ENCODE peak calls at places on chromosomes 12 and 14, in four cellular contexts. One of them, this sample, is unnamed.

GRCh38 chr14:76352639-76353281 is 23.2 kb upstream of the ESRRB start:
- DNase-seq in G401: peak
- DNase-seq in right lobe of liver: no peak
- DNase-seq in CD8-positive, alpha-beta T cell: peak
- DNase-seq in this sample: peak

GRCh38 chr14:58082491-58083098 is 69.4 kb downstream of the ARMH4 start:
- DNase-seq in right lobe of liver: no peak
- DNase-seq in G401: no peak
- DNase-seq in CD8-positive, alpha-beta T cell: no peak
- DNase-seq in this sample: no peak

GRCh38 chr12:82746668-82747067 is 60.0 kb downstream of the TMTC2 start:
- DNase-seq in G401: peak
- DNase-seq in CD8-positive, alpha-beta T cell: no peak
- DNase-seq in right lobe of liver: no peak
- DNase-seq in this sample: no peak

GRCh38 chr12:124650912-124651311 is 83.5 kb upstream of the NCOR2 start:
- DNase-seq in CD8-positive, alpha-beta T cell: no peak
- DNase-seq in right lobe of liver: no peak
- DNase-seq in G401: no peak
- DNase-seq in this sample: no peak

GRCh38 chr14:55572578-55572977 is 7.4 kb upstream of the KTN1 start:
- DNase-seq in G401: no peak
- DNase-seq in CD8-positive, alpha-beta T cell: no peak
- DNase-seq in right lobe of liver: no peak
- DNase-seq in this sample: peak

GRCh38 chr12:97022831-97023230 is 115.8 kb downstream of the NEDD1 start:
- DNase-seq in right lobe of liver: no peak
- DNase-seq in G401: no peak
- DNase-seq in CD8-positive, alpha-beta T cell: no peak
- DNase-seq in this sample: peak

GRCh38 chr14:42224053-42224888 is 617.6 kb downstream of the LRFN5 start:
- DNase-seq in G401: peak
- DNase-seq in right lobe of liver: no peak
- DNase-seq in CD8-positive, alpha-beta T cell: no peak
- DNase-seq in this sample: peak

GRCh38 chr12:32541754-32542374 is 137.2 kb upstream of the DNM1L start:
- DNase-seq in CD8-positive, alpha-beta T cell: no peak
- DNase-seq in G401: no peak
- DNase-seq in right lobe of liver: no peak
- DNase-seq in this sample: no peak

GRCh38 chr14:85574849-85575616 is 45.1 kb downstream of the FLRT2 start:
- DNase-seq in CD8-positive, alpha-beta T cell: no peak
- DNase-seq in G401: no peak
- DNase-seq in right lobe of liver: no peak
- DNase-seq in this sample: no peak

GRCh38 chr12:57241556-57242310 is 9.3 kb downstream of the STAC3 start:
- DNase-seq in right lobe of liver: no peak
- DNase-seq in G401: peak
- DNase-seq in CD8-positive, alpha-beta T cell: no peak
- DNase-seq in this sample: no peak

GRCh38 chr14:97053941-97054340 is 256.8 kb downstream of the VRK1 start:
- DNase-seq in G401: peak
- DNase-seq in CD8-positive, alpha-beta T cell: no peak
- DNase-seq in right lobe of liver: no peak
- DNase-seq in this sample: no peak

GRCh38 chr14:84857571-84857970 is 672.4 kb upstream of the FLRT2 start:
- DNase-seq in right lobe of liver: no peak
- DNase-seq in G401: no peak
- DNase-seq in CD8-positive, alpha-beta T cell: no peak
- DNase-seq in this sample: no peak

GRCh38 chr14:70130498-70130897 is 58.3 kb downstream of the SLC8A3 start:
- DNase-seq in CD8-positive, alpha-beta T cell: no peak
- DNase-seq in G401: no peak
- DNase-seq in right lobe of liver: no peak
- DNase-seq in this sample: no peak

GRCh38 chr14:49581961-49582210 is 4.3 kb downstream of the RPS29 start:
- DNase-seq in G401: no peak
- DNase-seq in CD8-positive, alpha-beta T cell: no peak
- DNase-seq in right lobe of liver: no peak
- DNase-seq in this sample: no peak

GRCh38 chr14:104431929-104432541 is 147.5 kb upstream of the C14orf180 start:
- DNase-seq in right lobe of liver: peak
- DNase-seq in CD8-positive, alpha-beta T cell: no peak
- DNase-seq in G401: no peak
- DNase-seq in this sample: no peak

GRCh38 chr12:47282206-47282605 is 202.4 kb upstream of the AMIGO2 start:
- DNase-seq in G401: no peak
- DNase-seq in right lobe of liver: no peak
- DNase-seq in CD8-positive, alpha-beta T cell: no peak
- DNase-seq in this sample: no peak

GRCh38 chr14:31942216-31942841 is 134.8 kb upstream of the ARHGAP5 start:
- DNase-seq in CD8-positive, alpha-beta T cell: no peak
- DNase-seq in G401: peak
- DNase-seq in right lobe of liver: no peak
- DNase-seq in this sample: no peak

GRCh38 chr12:131129839-131130238 is 176.1 kb downstream of the ADGRD1 start:
- DNase-seq in right lobe of liver: no peak
- DNase-seq in G401: no peak
- DNase-seq in CD8-positive, alpha-beta T cell: no peak
- DNase-seq in this sample: no peak

GRCh38 chr12:1760566-1761382 is 59.6 kb upstream of the LRTM2 start:
- DNase-seq in CD8-positive, alpha-beta T cell: no peak
- DNase-seq in G401: no peak
- DNase-seq in right lobe of liver: no peak
- DNase-seq in this sample: no peak

GRCh38 chr12:63420206-63420644 is 248.1 kb downstream of the DPY19L2 start:
- DNase-seq in right lobe of liver: no peak
- DNase-seq in G401: peak
- DNase-seq in CD8-positive, alpha-beta T cell: no peak
- DNase-seq in this sample: peak

GRCh38 chr12:52519826-52520662 is at the start of gene KRT5:
- DNase-seq in G401: no peak
- DNase-seq in CD8-positive, alpha-beta T cell: no peak
- DNase-seq in right lobe of liver: no peak
- DNase-seq in this sample: no peak

GRCh38 chr12:88577537-88577936 is 2.7 kb downstream of the KITLG start:
- DNase-seq in CD8-positive, alpha-beta T cell: no peak
- DNase-seq in G401: no peak
- DNase-seq in right lobe of liver: no peak
- DNase-seq in this sample: peak

GRCh38 chr14:63308723-63309317 is 9.9 kb downstream of the GPHB5 start:
- DNase-seq in G401: peak
- DNase-seq in right lobe of liver: no peak
- DNase-seq in CD8-positive, alpha-beta T cell: no peak
- DNase-seq in this sample: peak

GRCh38 chr12:132367401-132367851 is 38.0 kb upstream of the GALNT9 start:
- DNase-seq in right lobe of liver: no peak
- DNase-seq in CD8-positive, alpha-beta T cell: no peak
- DNase-seq in G401: no peak
- DNase-seq in this sample: no peak

GRCh38 chr12:86613306-86613705 is 357.1 kb upstream of the MGAT4C start:
- DNase-seq in CD8-positive, alpha-beta T cell: no peak
- DNase-seq in G401: no peak
- DNase-seq in right lobe of liver: no peak
- DNase-seq in this sample: no peak

GRCh38 chr14:70755655-70756054 is 53.7 kb downstream of the MAP3K9 start:
- DNase-seq in CD8-positive, alpha-beta T cell: no peak
- DNase-seq in right lobe of liver: no peak
- DNase-seq in G401: no peak
- DNase-seq in this sample: no peak

GRCh38 chr12:107992870-107993451 is 136.1 kb upstream of the WSCD2 start:
- DNase-seq in G401: peak
- DNase-seq in right lobe of liver: no peak
- DNase-seq in CD8-positive, alpha-beta T cell: no peak
- DNase-seq in this sample: peak

GRCh38 chr14:103121846-103122577 is 1.2 kb upstream of the TNFAIP2 start:
- DNase-seq in CD8-positive, alpha-beta T cell: no peak
- DNase-seq in right lobe of liver: peak
- DNase-seq in G401: no peak
- DNase-seq in this sample: peak

GRCh38 chr14:70698288-70698687 is 56.6 kb downstream of the TTC9 start:
- DNase-seq in G401: no peak
- DNase-seq in right lobe of liver: no peak
- DNase-seq in CD8-positive, alpha-beta T cell: no peak
- DNase-seq in this sample: no peak

GRCh38 chr12:27575099-27575779 is 51.2 kb downstream of the PPFIBP1 start:
- DNase-seq in CD8-positive, alpha-beta T cell: no peak
- DNase-seq in G401: no peak
- DNase-seq in right lobe of liver: no peak
- DNase-seq in this sample: no peak

GRCh38 chr14:77372304-77372841 is 4.5 kb downstream of the TMED8 start:
- DNase-seq in right lobe of liver: no peak
- DNase-seq in CD8-positive, alpha-beta T cell: no peak
- DNase-seq in G401: peak
- DNase-seq in this sample: no peak

GRCh38 chr12:73421832-73422231 is 1115.8 kb upstream of the ATXN7L3B start:
- DNase-seq in CD8-positive, alpha-beta T cell: no peak
- DNase-seq in right lobe of liver: no peak
- DNase-seq in G401: no peak
- DNase-seq in this sample: no peak

GRCh38 chr12:69258655-69259054 is 19.3 kb downstream of the CPSF6 start:
- DNase-seq in right lobe of liver: no peak
- DNase-seq in G401: no peak
- DNase-seq in CD8-positive, alpha-beta T cell: no peak
- DNase-seq in this sample: no peak

GRCh38 chr12:1300460-1300859 is 293.9 kb downstream of the FBXL14 start:
- DNase-seq in G401: no peak
- DNase-seq in CD8-positive, alpha-beta T cell: no peak
- DNase-seq in right lobe of liver: no peak
- DNase-seq in this sample: no peak

GRCh38 chr14:75361751-75362433 is 65.9 kb upstream of the JDP2 start:
- DNase-seq in CD8-positive, alpha-beta T cell: no peak
- DNase-seq in right lobe of liver: no peak
- DNase-seq in G401: no peak
- DNase-seq in this sample: no peak

GRCh38 chr12:121776190-121777098 is 17.0 kb downstream of the RHOF start:
- DNase-seq in G401: peak
- DNase-seq in right lobe of liver: peak
- DNase-seq in CD8-positive, alpha-beta T cell: peak
- DNase-seq in this sample: peak

GRCh38 chr12:22101749-22102243 is 55.8 kb downstream of the CMAS start:
- DNase-seq in CD8-positive, alpha-beta T cell: no peak
- DNase-seq in right lobe of liver: no peak
- DNase-seq in G401: no peak
- DNase-seq in this sample: no peak

This sample was measured in NCI-H748 treated with DMSO at 0.1 percent for 48 hours.